ENCODE peak calls at places on chromosomes 4 and X, in nine cellular contexts. One of them, this sample, is unnamed.
A peak's percentile ranks its signal among the peaks of the same experiment; 100 is the strongest.

GRCh38 chr4:37685726-37686372 is 327 bp downstream of the RELL1 start:
- DNase-seq in GM23248: peak; percentile 76
- DNase-seq in SK-N-SH: peak; percentile 76
- DNase-seq in MM.1S: peak; percentile 54
- DNase-seq in hepatocyte: peak; percentile 81
- DNase-seq in neural progenitor cell: peak; percentile 77
- DNase-seq in HCT116: no peak
- DNase-seq in PC-3: peak; percentile 9
- DNase-seq in GM23338: peak; percentile 63
- DNase-seq in this sample: peak; percentile 65

GRCh38 chr4:185183622-185184281 is 20.0 kb downstream of the CFAP97 start:
- DNase-seq in neural progenitor cell: peak; percentile 83
- DNase-seq in hepatocyte: peak; percentile 95
- DNase-seq in SK-N-SH: peak; percentile 68
- DNase-seq in MM.1S: peak; percentile 83
- DNase-seq in HCT116: peak; percentile 78
- DNase-seq in GM23248: peak; percentile 96
- DNase-seq in GM23338: peak; percentile 93
- DNase-seq in PC-3: peak; percentile 89
- DNase-seq in this sample: peak; percentile 85

GRCh38 chr4:147714575-147715401 is 17.1 kb upstream of the ARHGAP10 start:
- DNase-seq in MM.1S: no peak
- DNase-seq in GM23248: peak; percentile 92
- DNase-seq in hepatocyte: no peak
- DNase-seq in GM23338: no peak
- DNase-seq in SK-N-SH: no peak
- DNase-seq in PC-3: peak; percentile 80
- DNase-seq in neural progenitor cell: no peak
- DNase-seq in HCT116: no peak
- DNase-seq in this sample: no peak

GRCh38 chrX:133054761-133055385 is 42.0 kb downstream of the USP26 start:
- DNase-seq in MM.1S: no peak
- DNase-seq in HCT116: no peak
- DNase-seq in SK-N-SH: no peak
- DNase-seq in neural progenitor cell: no peak
- DNase-seq in hepatocyte: no peak
- DNase-seq in GM23248: no peak
- DNase-seq in GM23338: no peak
- DNase-seq in PC-3: peak; percentile 38
- DNase-seq in this sample: no peak

GRCh38 chrX:23822397-23822796 is 39.4 kb downstream of the SAT1 start:
- DNase-seq in hepatocyte: peak; percentile 76
- DNase-seq in GM23248: peak; percentile 66
- DNase-seq in neural progenitor cell: no peak
- DNase-seq in HCT116: no peak
- DNase-seq in MM.1S: no peak
- DNase-seq in PC-3: peak; percentile 69
- DNase-seq in GM23338: no peak
- DNase-seq in SK-N-SH: no peak
- DNase-seq in this sample: no peak

GRCh38 chr4:79578613-79579012 is 170.6 kb upstream of the GK2 start:
- DNase-seq in MM.1S: no peak
- DNase-seq in neural progenitor cell: no peak
- DNase-seq in HCT116: no peak
- DNase-seq in PC-3: no peak
- DNase-seq in hepatocyte: no peak
- DNase-seq in GM23338: no peak
- DNase-seq in SK-N-SH: no peak
- DNase-seq in GM23248: no peak
- DNase-seq in this sample: no peak

GRCh38 chr4:165378763-165379631 is at the start of gene CPE:
- DNase-seq in HCT116: peak; percentile 57
- DNase-seq in SK-N-SH: peak; percentile 95
- DNase-seq in PC-3: peak; percentile 80
- DNase-seq in GM23248: peak; percentile 92
- DNase-seq in neural progenitor cell: peak; percentile 90
- DNase-seq in GM23338: peak; percentile 77
- DNase-seq in hepatocyte: peak; percentile 93
- DNase-seq in MM.1S: peak; percentile 63
- DNase-seq in this sample: no peak

GRCh38 chr4:19128176-19128575 is 1106.6 kb upstream of the LCORL start:
- DNase-seq in GM23248: no peak
- DNase-seq in SK-N-SH: no peak
- DNase-seq in MM.1S: no peak
- DNase-seq in HCT116: no peak
- DNase-seq in PC-3: no peak
- DNase-seq in neural progenitor cell: no peak
- DNase-seq in GM23338: no peak
- DNase-seq in hepatocyte: no peak
- DNase-seq in this sample: no peak

GRCh38 chrX:153381684-153382532 is 19.2 kb downstream of the PNMA6E start:
- DNase-seq in hepatocyte: peak; percentile 75
- DNase-seq in HCT116: no peak
- DNase-seq in GM23248: peak; percentile 89
- DNase-seq in MM.1S: no peak
- DNase-seq in PC-3: no peak
- DNase-seq in neural progenitor cell: peak; percentile 43
- DNase-seq in GM23338: peak; percentile 7
- DNase-seq in SK-N-SH: peak; percentile 84
- DNase-seq in this sample: peak; percentile 64

GRCh38 chr4:71882113-71882512 is 98.2 kb upstream of the GC start:
- DNase-seq in PC-3: peak; percentile 50
- DNase-seq in hepatocyte: no peak
- DNase-seq in neural progenitor cell: no peak
- DNase-seq in MM.1S: no peak
- DNase-seq in GM23248: no peak
- DNase-seq in HCT116: no peak
- DNase-seq in GM23338: peak; percentile 57
- DNase-seq in SK-N-SH: no peak
- DNase-seq in this sample: no peak

GRCh38 chrX:69314436-69315348 is 149.4 kb upstream of the PJA1 start:
- DNase-seq in GM23248: no peak
- DNase-seq in hepatocyte: peak; percentile 44
- DNase-seq in SK-N-SH: peak; percentile 12
- DNase-seq in neural progenitor cell: peak; percentile 28
- DNase-seq in HCT116: no peak
- DNase-seq in MM.1S: no peak
- DNase-seq in PC-3: no peak
- DNase-seq in GM23338: no peak
- DNase-seq in this sample: no peak

GRCh38 chr4:101192244-101192643 is 155.1 kb downstream of the PPP3CA start:
- DNase-seq in PC-3: no peak
- DNase-seq in HCT116: no peak
- DNase-seq in GM23248: no peak
- DNase-seq in hepatocyte: no peak
- DNase-seq in SK-N-SH: no peak
- DNase-seq in GM23338: no peak
- DNase-seq in neural progenitor cell: no peak
- DNase-seq in MM.1S: no peak
- DNase-seq in this sample: no peak

GRCh38 chrX:109270580-109271484 is 211.1 kb downstream of the GUCY2F start:
- DNase-seq in SK-N-SH: no peak
- DNase-seq in neural progenitor cell: no peak
- DNase-seq in MM.1S: peak; percentile 97
- DNase-seq in GM23338: no peak
- DNase-seq in GM23248: peak; percentile 12
- DNase-seq in HCT116: peak; percentile 13
- DNase-seq in hepatocyte: no peak
- DNase-seq in PC-3: no peak
- DNase-seq in this sample: peak; percentile 24

GRCh38 chr4:961651-962230 is 11.6 kb downstream of the DGKQ start:
- DNase-seq in hepatocyte: no peak
- DNase-seq in neural progenitor cell: no peak
- DNase-seq in GM23338: no peak
- DNase-seq in PC-3: no peak
- DNase-seq in MM.1S: no peak
- DNase-seq in SK-N-SH: no peak
- DNase-seq in GM23248: no peak
- DNase-seq in HCT116: no peak
- DNase-seq in this sample: no peak
- TF ChIP-seq EZH2phosphoT487 in hepatocyte: no peak
- TF ChIP-seq EZH2phosphoT487 in neural progenitor cell: no peak
- TF ChIP-seq EZH2phosphoT487 in GM23338: no peak
- TF ChIP-seq EZH2phosphoT487 in PC-3: no peak
- TF ChIP-seq EZH2phosphoT487 in MM.1S: no peak
- TF ChIP-seq EZH2phosphoT487 in SK-N-SH: no peak
- TF ChIP-seq EZH2phosphoT487 in GM23248: no peak
- TF ChIP-seq EZH2phosphoT487 in HCT116: no peak
- TF ChIP-seq EZH2phosphoT487 in this sample: no peak

GRCh38 chr4:2646386-2647149 is 109.6 kb downstream of the TNIP2 start:
- DNase-seq in HCT116: no peak
- DNase-seq in neural progenitor cell: no peak
- DNase-seq in SK-N-SH: no peak
- DNase-seq in hepatocyte: no peak
- DNase-seq in GM23248: no peak
- DNase-seq in GM23338: no peak
- DNase-seq in PC-3: no peak
- DNase-seq in MM.1S: no peak
- DNase-seq in this sample: no peak

GRCh38 chr4:2649604-2650114 is 106.5 kb downstream of the TNIP2 start:
- DNase-seq in MM.1S: no peak
- DNase-seq in hepatocyte: no peak
- DNase-seq in neural progenitor cell: no peak
- DNase-seq in GM23338: no peak
- DNase-seq in GM23248: no peak
- DNase-seq in SK-N-SH: no peak
- DNase-seq in HCT116: no peak
- DNase-seq in PC-3: no peak
- DNase-seq in this sample: no peak

GRCh38 chr4:2647403-2648158 is 108.6 kb downstream of the TNIP2 start:
- DNase-seq in hepatocyte: no peak
- DNase-seq in neural progenitor cell: no peak
- DNase-seq in GM23338: no peak
- DNase-seq in GM23248: no peak
- DNase-seq in MM.1S: no peak
- DNase-seq in PC-3: no peak
- DNase-seq in SK-N-SH: no peak
- DNase-seq in HCT116: no peak
- DNase-seq in this sample: no peak

GRCh38 chr4:2650276-2650675 is 105.9 kb downstream of the TNIP2 start:
- DNase-seq in SK-N-SH: no peak
- DNase-seq in GM23338: no peak
- DNase-seq in HCT116: no peak
- DNase-seq in hepatocyte: no peak
- DNase-seq in PC-3: no peak
- DNase-seq in GM23248: no peak
- DNase-seq in neural progenitor cell: no peak
- DNase-seq in MM.1S: no peak
- DNase-seq in this sample: no peak

GRCh38 chr4:2648159-2648814 is 107.8 kb downstream of the TNIP2 start:
- DNase-seq in neural progenitor cell: no peak
- DNase-seq in PC-3: no peak
- DNase-seq in HCT116: no peak
- DNase-seq in MM.1S: no peak
- DNase-seq in hepatocyte: no peak
- DNase-seq in GM23338: no peak
- DNase-seq in SK-N-SH: no peak
- DNase-seq in GM23248: no peak
- DNase-seq in this sample: no peak
- H3K36me3 ChIP-seq in neural progenitor cell: peaks cover 3% of the 10 kb centered on the region
- H3K36me3 ChIP-seq in PC-3: peaks cover 4% of the 10 kb centered on the region
- H3K36me3 ChIP-seq in HCT116: peaks cover 14% of the 10 kb centered on the region
- H3K36me3 ChIP-seq in MM.1S: no peaks in the 10 kb centered on the region
- H3K36me3 ChIP-seq in hepatocyte: no peaks in the 10 kb centered on the region
- H3K36me3 ChIP-seq in GM23338: peaks cover 14% of the 10 kb centered on the region
- H3K36me3 ChIP-seq in SK-N-SH: peaks cover 43% of the 10 kb centered on the region
- H3K36me3 ChIP-seq in GM23248: peaks cover 17% of the 10 kb centered on the region
- H3K36me3 ChIP-seq in this sample: peaks cover 54% of the 10 kb centered on the region

GRCh38 chr4:8392591-8393190 is 47.8 kb downstream of the ACOX3 start:
- DNase-seq in HCT116: no peak
- DNase-seq in hepatocyte: no peak
- DNase-seq in SK-N-SH: no peak
- DNase-seq in GM23248: peak; percentile 51
- DNase-seq in GM23338: no peak
- DNase-seq in MM.1S: no peak
- DNase-seq in neural progenitor cell: no peak
- DNase-seq in PC-3: peak; percentile 2
- DNase-seq in this sample: peak; percentile 26
- TF ChIP-seq EZH2phosphoT487 in HCT116: no peak
- TF ChIP-seq EZH2phosphoT487 in hepatocyte: no peak
- TF ChIP-seq EZH2phosphoT487 in SK-N-SH: no peak
- TF ChIP-seq EZH2phosphoT487 in GM23248: no peak
- TF ChIP-seq EZH2phosphoT487 in GM23338: no peak
- TF ChIP-seq EZH2phosphoT487 in MM.1S: no peak
- TF ChIP-seq EZH2phosphoT487 in neural progenitor cell: no peak
- TF ChIP-seq EZH2phosphoT487 in PC-3: no peak
- TF ChIP-seq EZH2phosphoT487 in this sample: no peak

GRCh38 chrX:47197526-47197925 is 3.9 kb downstream of the UBA1 start:
- DNase-seq in SK-N-SH: no peak
- DNase-seq in GM23338: no peak
- DNase-seq in GM23248: no peak
- DNase-seq in hepatocyte: no peak
- DNase-seq in PC-3: no peak
- DNase-seq in MM.1S: no peak
- DNase-seq in HCT116: no peak
- DNase-seq in neural progenitor cell: no peak
- DNase-seq in this sample: no peak

GRCh38 chrX:47199286-47199685 is 5.7 kb downstream of the UBA1 start:
- DNase-seq in PC-3: no peak
- DNase-seq in neural progenitor cell: no peak
- DNase-seq in SK-N-SH: no peak
- DNase-seq in GM23248: no peak
- DNase-seq in GM23338: no peak
- DNase-seq in hepatocyte: no peak
- DNase-seq in MM.1S: no peak
- DNase-seq in HCT116: no peak
- DNase-seq in this sample: no peak

GRCh38 chrX:47198687-47199080 is 5.1 kb downstream of the UBA1 start:
- DNase-seq in HCT116: no peak
- DNase-seq in MM.1S: no peak
- DNase-seq in neural progenitor cell: no peak
- DNase-seq in PC-3: no peak
- DNase-seq in GM23338: no peak
- DNase-seq in hepatocyte: no peak
- DNase-seq in SK-N-SH: no peak
- DNase-seq in GM23248: no peak
- DNase-seq in this sample: no peak

GRCh38 chrX:47196098-47196497 is 2.5 kb downstream of the UBA1 start:
- DNase-seq in PC-3: no peak
- DNase-seq in SK-N-SH: no peak
- DNase-seq in MM.1S: no peak
- DNase-seq in HCT116: no peak
- DNase-seq in GM23248: no peak
- DNase-seq in hepatocyte: no peak
- DNase-seq in GM23338: no peak
- DNase-seq in neural progenitor cell: no peak
- DNase-seq in this sample: no peak

GRCh38 chrX:47198026-47198686 is 4.5 kb downstream of the UBA1 start:
- DNase-seq in SK-N-SH: no peak
- DNase-seq in GM23338: peak; percentile 66
- DNase-seq in HCT116: no peak
- DNase-seq in GM23248: no peak
- DNase-seq in hepatocyte: no peak
- DNase-seq in MM.1S: no peak
- DNase-seq in PC-3: no peak
- DNase-seq in neural progenitor cell: peak; percentile 51
- DNase-seq in this sample: no peak
- H3K36me3 ChIP-seq in SK-N-SH: peaks cover 66% of the 10 kb centered on the region
- H3K36me3 ChIP-seq in GM23338: peaks cover 19% of the 10 kb centered on the region
- H3K36me3 ChIP-seq in HCT116: peaks cover 16% of the 10 kb centered on the region
- H3K36me3 ChIP-seq in GM23248: peaks cover 10% of the 10 kb centered on the region
- H3K36me3 ChIP-seq in hepatocyte: no peaks in the 10 kb centered on the region
- H3K36me3 ChIP-seq in MM.1S: peaks cover under 1% of the 10 kb centered on the region
- H3K36me3 ChIP-seq in PC-3: peaks cover 47% of the 10 kb centered on the region
- H3K36me3 ChIP-seq in neural progenitor cell: peaks cover 7% of the 10 kb centered on the region
- H3K36me3 ChIP-seq in this sample: peaks cover 88% of the 10 kb centered on the region

This sample was measured in OCI-LY7.